ENCODE peak calls at places on chromosome 17, in four cellular contexts. D, B, W and J are unnamed samples.

GRCh38 chr17:59067340-59067739 is 39.3 kb downstream of the TRIM37 start:
- DNase-seq in D (no peak), B (no peak), W (no peak), J (no peak)

GRCh38 chr17:74875155-74875969 is 2.6 kb upstream of the FDXR start:
- DNase-seq in D (no peak), B (no peak), W (no peak), J (no peak)

GRCh38 chr17:17350491-17351355 is 47.5 kb downstream of the NT5M start:
- DNase-seq in D (no peak), B (peak), W (peak), J (no peak)

GRCh38 chr17:40022961-40023541 is 7.8 kb downstream of the CSF3 start:
- DNase-seq in D (no peak), B (no peak), W (peak), J (no peak)

GRCh38 chr17:47611372-47612350 is 38.1 kb upstream of the KPNB1 start:
- DNase-seq in D (no peak), B (no peak), W (no peak), J (no peak)

GRCh38 chr17:39634384-39634871 is 2.5 kb upstream of the STARD3 start:
- DNase-seq in D (no peak), B (no peak), W (peak), J (peak)

GRCh38 chr17:28211811-28212210 is 107.2 kb upstream of the TMEM97 start:
- DNase-seq in D (no peak), B (no peak), W (no peak), J (no peak)

GRCh38 chr17:32873114-32873513 is 3.8 kb downstream of the MYO1D start:
- DNase-seq in D (no peak), B (no peak), W (peak), J (no peak)

GRCh38 chr17:15216481-15216880 is 48.6 kb downstream of the PMP22 start:
- DNase-seq in D (no peak), B (no peak), W (no peak), J (no peak)

GRCh38 chr17:8503368-8503767 is 67.7 kb downstream of the NDEL1 start:
- DNase-seq in D (peak), B (no peak), W (no peak), J (no peak)

GRCh38 chr17:18141210-18141803 is 32.8 kb downstream of the MYO15A start:
- DNase-seq in D (no peak), B (no peak), W (peak), J (peak)

GRCh38 chr17:66652840-66653507 is 181.9 kb upstream of the CACNG5 start:
- DNase-seq in D (no peak), B (no peak), W (no peak), J (no peak)

GRCh38 chr17:42055496-42055895 is 5.1 kb upstream of the C17orf113 start:
- DNase-seq in D (no peak), B (no peak), W (no peak), J (no peak)

GRCh38 chr17:63984651-63985386 is 12.1 kb upstream of the SCN4A start:
- DNase-seq in D (no peak), B (no peak), W (peak), J (peak)

GRCh38 chr17:57607553-57608120 is 137.5 kb downstream of the CCDC182 start:
- DNase-seq in D (no peak), B (no peak), W (no peak), J (no peak)

GRCh38 chr17:20952183-20952582 is 90.6 kb downstream of the USP22 start:
- DNase-seq in D (no peak), B (no peak), W (peak), J (no peak)

GRCh38 chr17:3385869-3386816 is at the start of gene OR3A2:
- DNase-seq in D (peak), B (no peak), W (no peak), J (no peak)

GRCh38 chr17:48510761-48511604 is 19.8 kb downstream of the HOXB1 start:
- DNase-seq in D (no peak), B (no peak), W (no peak), J (peak)

GRCh38 chr17:19570497-19571151 is 37.0 kb downstream of the SLC47A1 start:
- DNase-seq in D (no peak), B (peak), W (no peak), J (no peak)

GRCh38 chr17:1590031-1590746 is 27.6 kb upstream of the PITPNA start:
- DNase-seq in D (no peak), B (no peak), W (peak), J (no peak)

GRCh38 chr17:78239489-78239931 is 8.1 kb downstream of the TMEM235 start:
- DNase-seq in D (no peak), B (no peak), W (peak), J (no peak)

GRCh38 chr17:21289902-21290571 is 5.5 kb downstream of the MAP2K3 start:
- DNase-seq in D (no peak), B (no peak), W (no peak), J (no peak)